ENCODE peak calls at places on chromosomes 16 and 17, in eight cellular contexts. One of them, this sample, is unnamed.

GRCh38 chr16:19389246-19389645 is 28.4 kb upstream of the TMC5 start:
- DNase-seq in aorta: no peak
- DNase-seq in vagina: no peak
- DNase-seq in stomach: peak
- DNase-seq in neural progenitor cell: peak
- DNase-seq in neuronal stem cell: peak
- DNase-seq in heart right ventricle: peak
- DNase-seq in tibial nerve: peak
- DNase-seq in this sample: peak

GRCh38 chr17:489758-490329 is 137.2 kb upstream of the RPH3AL start:
- DNase-seq in neuronal stem cell: peak
- DNase-seq in stomach: peak
- DNase-seq in heart right ventricle: peak
- DNase-seq in neural progenitor cell: peak
- DNase-seq in vagina: no peak
- DNase-seq in tibial nerve: no peak
- DNase-seq in aorta: peak
- DNase-seq in this sample: peak

GRCh38 chr17:28038802-28039600 is 3.5 kb upstream of the NLK start:
- DNase-seq in heart right ventricle: no peak
- DNase-seq in tibial nerve: no peak
- DNase-seq in neuronal stem cell: no peak
- DNase-seq in aorta: no peak
- DNase-seq in stomach: no peak
- DNase-seq in vagina: no peak
- DNase-seq in neural progenitor cell: no peak
- DNase-seq in this sample: no peak

GRCh38 chr16:57893559-57894389 is 77.2 kb downstream of the CNGB1 start:
- DNase-seq in neural progenitor cell: no peak
- DNase-seq in neuronal stem cell: no peak
- DNase-seq in heart right ventricle: no peak
- DNase-seq in tibial nerve: no peak
- DNase-seq in stomach: no peak
- DNase-seq in vagina: no peak
- DNase-seq in aorta: peak
- DNase-seq in this sample: peak

GRCh38 chr17:48840441-48840840 is 9.6 kb downstream of the CALCOCO2 start:
- DNase-seq in heart right ventricle: no peak
- DNase-seq in tibial nerve: no peak
- DNase-seq in stomach: no peak
- DNase-seq in vagina: no peak
- DNase-seq in aorta: no peak
- DNase-seq in neural progenitor cell: peak
- DNase-seq in neuronal stem cell: no peak
- DNase-seq in this sample: no peak

GRCh38 chr17:10357768-10358167 is 15.0 kb downstream of the MYH13 start:
- DNase-seq in aorta: no peak
- DNase-seq in neuronal stem cell: no peak
- DNase-seq in neural progenitor cell: peak
- DNase-seq in vagina: no peak
- DNase-seq in heart right ventricle: no peak
- DNase-seq in stomach: no peak
- DNase-seq in tibial nerve: no peak
- DNase-seq in this sample: no peak

GRCh38 chr16:87837627-87838289 is 31.5 kb downstream of the SLC7A5 start:
- DNase-seq in tibial nerve: no peak
- DNase-seq in heart right ventricle: no peak
- DNase-seq in stomach: no peak
- DNase-seq in vagina: no peak
- DNase-seq in neural progenitor cell: no peak
- DNase-seq in neuronal stem cell: no peak
- DNase-seq in aorta: no peak
- DNase-seq in this sample: no peak

GRCh38 chr16:49930841-49931240 is 74.9 kb upstream of the ZNF423 start:
- DNase-seq in heart right ventricle: no peak
- DNase-seq in vagina: no peak
- DNase-seq in stomach: no peak
- DNase-seq in aorta: no peak
- DNase-seq in neural progenitor cell: no peak
- DNase-seq in neuronal stem cell: no peak
- DNase-seq in tibial nerve: no peak
- DNase-seq in this sample: no peak

GRCh38 chr16:57619606-57620315 is 8.7 kb upstream of the ADGRG1 start:
- DNase-seq in stomach: peak
- DNase-seq in heart right ventricle: no peak
- DNase-seq in tibial nerve: no peak
- DNase-seq in neuronal stem cell: no peak
- DNase-seq in neural progenitor cell: no peak
- DNase-seq in aorta: peak
- DNase-seq in vagina: no peak
- DNase-seq in this sample: no peak

GRCh38 chr17:48438662-48439061 is 8.6 kb upstream of the SKAP1 start:
- DNase-seq in vagina: no peak
- DNase-seq in tibial nerve: no peak
- DNase-seq in neural progenitor cell: no peak
- DNase-seq in aorta: no peak
- DNase-seq in stomach: no peak
- DNase-seq in neuronal stem cell: no peak
- DNase-seq in heart right ventricle: no peak
- DNase-seq in this sample: no peak

GRCh38 chr16:10525214-10525825 is 55.1 kb downstream of the EMP2 start:
- DNase-seq in neural progenitor cell: no peak
- DNase-seq in heart right ventricle: no peak
- DNase-seq in vagina: no peak
- DNase-seq in neuronal stem cell: no peak
- DNase-seq in aorta: no peak
- DNase-seq in stomach: no peak
- DNase-seq in tibial nerve: no peak
- DNase-seq in this sample: no peak

GRCh38 chr16:56113223-56113622 is 78.1 kb upstream of the GNAO1 start:
- DNase-seq in neural progenitor cell: no peak
- DNase-seq in heart right ventricle: no peak
- DNase-seq in vagina: no peak
- DNase-seq in neuronal stem cell: no peak
- DNase-seq in tibial nerve: no peak
- DNase-seq in stomach: no peak
- DNase-seq in aorta: no peak
- DNase-seq in this sample: no peak

GRCh38 chr17:35947156-35947585 is 3.7 kb upstream of the LYZL6 start:
- DNase-seq in stomach: peak
- DNase-seq in tibial nerve: peak
- DNase-seq in heart right ventricle: peak
- DNase-seq in aorta: no peak
- DNase-seq in vagina: no peak
- DNase-seq in neuronal stem cell: peak
- DNase-seq in neural progenitor cell: peak
- DNase-seq in this sample: peak

GRCh38 chr17:50056961-50057330 is 1.0 kb downstream of the ITGA3 start:
- DNase-seq in stomach: peak
- DNase-seq in neural progenitor cell: peak
- DNase-seq in tibial nerve: no peak
- DNase-seq in aorta: peak
- DNase-seq in neuronal stem cell: no peak
- DNase-seq in heart right ventricle: no peak
- DNase-seq in vagina: no peak
- DNase-seq in this sample: no peak

GRCh38 chr17:42617956-42618431 is 8.5 kb downstream of the TUBG1 start:
- DNase-seq in neuronal stem cell: no peak
- DNase-seq in vagina: no peak
- DNase-seq in tibial nerve: no peak
- DNase-seq in stomach: no peak
- DNase-seq in heart right ventricle: no peak
- DNase-seq in neural progenitor cell: no peak
- DNase-seq in aorta: no peak
- DNase-seq in this sample: no peak

GRCh38 chr17:74863420-74864296 is 4.0 kb upstream of the GRIN2C start:
- DNase-seq in tibial nerve: no peak
- DNase-seq in vagina: no peak
- DNase-seq in stomach: no peak
- DNase-seq in aorta: no peak
- DNase-seq in neural progenitor cell: no peak
- DNase-seq in neuronal stem cell: no peak
- DNase-seq in heart right ventricle: no peak
- DNase-seq in this sample: no peak

GRCh38 chr16:47490471-47490870 is 29.3 kb downstream of the PHKB start:
- DNase-seq in aorta: no peak
- DNase-seq in neuronal stem cell: no peak
- DNase-seq in tibial nerve: no peak
- DNase-seq in stomach: no peak
- DNase-seq in vagina: no peak
- DNase-seq in heart right ventricle: no peak
- DNase-seq in neural progenitor cell: no peak
- DNase-seq in this sample: no peak
- H3K27ac ChIP-seq in aorta: no peak
- H3K27ac ChIP-seq in neuronal stem cell: no peak
- H3K27ac ChIP-seq in tibial nerve: no peak
- H3K27ac ChIP-seq in stomach: no peak
- H3K27ac ChIP-seq in vagina: no peak
- H3K27ac ChIP-seq in heart right ventricle: no peak
- H3K27ac ChIP-seq in neural progenitor cell: no peak
- H3K27ac ChIP-seq in this sample: no peak

GRCh38 chr17:79799174-79799537 is 2.3 kb upstream of the CBX8 start:
- DNase-seq in tibial nerve: no peak
- DNase-seq in neural progenitor cell: peak
- DNase-seq in vagina: no peak
- DNase-seq in stomach: no peak
- DNase-seq in neuronal stem cell: no peak
- DNase-seq in aorta: no peak
- DNase-seq in heart right ventricle: no peak
- DNase-seq in this sample: no peak

GRCh38 chr17:79795795-79796569 is 895 bp downstream of the CBX8 start:
- DNase-seq in heart right ventricle: no peak
- DNase-seq in aorta: no peak
- DNase-seq in neural progenitor cell: peak
- DNase-seq in tibial nerve: no peak
- DNase-seq in neuronal stem cell: no peak
- DNase-seq in vagina: no peak
- DNase-seq in stomach: no peak
- DNase-seq in this sample: no peak

GRCh38 chr17:79798296-79799173 is 1.7 kb upstream of the CBX8 start:
- DNase-seq in neuronal stem cell: no peak
- DNase-seq in vagina: no peak
- DNase-seq in neural progenitor cell: peak
- DNase-seq in heart right ventricle: no peak
- DNase-seq in tibial nerve: no peak
- DNase-seq in stomach: no peak
- DNase-seq in aorta: no peak
- DNase-seq in this sample: no peak

GRCh38 chr17:79796570-79797491 is at the start of gene CBX8:
- DNase-seq in neuronal stem cell: peak
- DNase-seq in tibial nerve: peak
- DNase-seq in heart right ventricle: peak
- DNase-seq in vagina: peak
- DNase-seq in stomach: peak
- DNase-seq in aorta: peak
- DNase-seq in neural progenitor cell: peak
- DNase-seq in this sample: peak

DNA sequence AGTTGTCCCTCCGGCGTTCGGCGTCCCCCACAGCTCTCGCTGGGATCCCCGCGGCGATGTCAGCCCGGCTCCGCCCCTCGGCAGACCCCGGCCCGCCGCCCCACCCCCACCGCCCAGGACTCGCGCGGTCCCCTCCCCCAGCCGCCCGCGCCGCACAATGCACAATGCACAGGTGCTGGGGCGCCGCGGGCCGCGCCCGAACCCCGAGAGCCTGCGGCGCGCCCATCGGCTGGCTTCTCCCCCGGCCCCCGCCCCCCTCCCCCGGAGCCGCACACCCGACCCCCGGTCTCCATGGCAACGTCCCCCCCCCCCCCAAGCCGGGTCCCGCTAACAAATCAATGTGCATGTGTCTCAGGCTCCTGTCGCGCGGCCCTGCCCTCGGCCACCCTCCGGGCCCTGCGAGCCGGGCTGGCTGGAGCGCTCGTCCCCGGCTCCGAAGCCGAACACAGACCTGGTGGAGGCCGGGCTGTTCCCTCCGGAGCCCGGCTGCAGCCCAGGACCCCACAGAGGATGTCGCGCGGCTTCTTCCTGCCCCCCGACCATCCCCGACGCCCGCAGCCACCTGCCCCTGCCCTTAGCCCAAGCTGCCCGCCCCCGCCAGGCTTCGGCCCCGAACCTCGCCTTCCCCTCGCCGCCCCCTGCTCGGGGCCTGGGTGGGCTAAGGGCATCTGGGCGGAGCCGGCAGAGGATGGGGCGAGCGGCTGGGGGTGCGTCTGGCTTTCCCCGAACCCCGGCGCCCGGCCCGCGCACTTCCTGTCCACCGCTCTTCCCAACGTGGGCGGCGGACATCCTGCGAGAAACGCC is 817 bp upstream of the CBX8 start:
- DNase-seq in tibial nerve: no peak
- DNase-seq in heart right ventricle: peak
- DNase-seq in stomach: no peak
- DNase-seq in neural progenitor cell: peak
- DNase-seq in aorta: no peak
- DNase-seq in neuronal stem cell: no peak
- DNase-seq in vagina: no peak
- DNase-seq in this sample: no peak
- H3K27ac ChIP-seq in tibial nerve: peak
- H3K27ac ChIP-seq in heart right ventricle: peak
- H3K27ac ChIP-seq in stomach: peak
- H3K27ac ChIP-seq in neural progenitor cell: no peak
- H3K27ac ChIP-seq in aorta: no peak
- H3K27ac ChIP-seq in neuronal stem cell: no peak
- H3K27ac ChIP-seq in vagina: peak
- H3K27ac ChIP-seq in this sample: no peak

DNA sequence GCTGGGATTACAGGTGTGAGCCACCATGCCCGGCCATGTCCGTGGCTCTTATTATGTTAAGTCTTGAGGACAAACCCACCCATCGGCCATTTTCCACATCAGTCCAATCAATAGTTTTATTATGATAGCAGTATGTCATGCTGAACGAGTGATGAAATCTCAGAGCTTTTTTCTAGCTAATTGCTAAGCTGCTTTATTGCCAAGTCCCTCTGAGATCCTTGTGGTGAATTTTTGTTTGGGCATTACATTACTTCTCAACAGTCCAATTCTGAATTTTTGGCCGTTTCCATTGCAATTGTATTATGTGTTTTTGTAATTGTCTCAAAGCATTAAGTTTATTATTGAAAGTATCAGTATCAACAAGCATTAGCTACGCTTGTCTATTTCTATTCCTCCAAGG is 10.9 kb downstream of the RNF112 start:
- DNase-seq in neuronal stem cell: no peak
- DNase-seq in vagina: no peak
- DNase-seq in heart right ventricle: no peak
- DNase-seq in neural progenitor cell: no peak
- DNase-seq in aorta: no peak
- DNase-seq in tibial nerve: no peak
- DNase-seq in stomach: no peak
- DNase-seq in this sample: no peak
- H3K27ac ChIP-seq in neuronal stem cell: no peak
- H3K27ac ChIP-seq in vagina: no peak
- H3K27ac ChIP-seq in heart right ventricle: no peak
- H3K27ac ChIP-seq in neural progenitor cell: no peak
- H3K27ac ChIP-seq in aorta: no peak
- H3K27ac ChIP-seq in tibial nerve: no peak
- H3K27ac ChIP-seq in stomach: no peak
- H3K27ac ChIP-seq in this sample: no peak

DNA sequence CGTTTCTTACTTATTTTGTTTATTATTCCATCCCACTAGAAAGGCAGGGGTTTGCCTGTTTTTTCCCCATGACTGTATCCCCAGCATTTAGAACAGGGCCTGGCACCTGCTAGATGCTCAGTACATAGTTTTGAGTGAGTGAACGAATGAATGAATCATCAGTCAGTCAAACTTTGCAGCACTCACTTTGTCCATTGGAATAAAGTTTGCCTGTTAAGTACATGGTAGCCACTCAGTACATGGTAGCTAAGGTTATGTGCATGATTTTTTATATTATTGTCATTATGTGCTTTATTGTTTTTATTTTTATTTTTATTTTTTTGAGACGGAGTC is 88.5 kb downstream of the CMIP start:
- DNase-seq in heart right ventricle: no peak
- DNase-seq in tibial nerve: no peak
- DNase-seq in vagina: no peak
- DNase-seq in stomach: no peak
- DNase-seq in aorta: no peak
- DNase-seq in neuronal stem cell: no peak
- DNase-seq in neural progenitor cell: no peak
- DNase-seq in this sample: no peak
- H3K27ac ChIP-seq in heart right ventricle: no peak
- H3K27ac ChIP-seq in tibial nerve: no peak
- H3K27ac ChIP-seq in vagina: peak
- H3K27ac ChIP-seq in stomach: no peak
- H3K27ac ChIP-seq in aorta: no peak
- H3K27ac ChIP-seq in neuronal stem cell: no peak
- H3K27ac ChIP-seq in neural progenitor cell: no peak
- H3K27ac ChIP-seq in this sample: no peak